ENCODE peak calls at places on chromosomes 3 and 15, in five cellular contexts. Z is GM12864, S is foreskin fibroblast, J is tibial nerve, O is PC-9. K is an unnamed sample.

GRCh38 chr15:85598718-85599398 is 195.9 kb downstream of the KLHL25 start:
- DNase-seq in Z (no peak), S (no peak), J (no peak), O (no peak), K (no peak)

GRCh38 chr3:65828706-65829105 is 210.0 kb downstream of the MAGI1 start:
- DNase-seq in Z (no peak), S (peak; percentile 42), J (no peak), O (no peak), K (no peak)

GRCh38 chr3:52062499-52062898 is 6.1 kb upstream of the DUSP7 start:
- DNase-seq in Z (peak; percentile 37), S (peak; percentile 92), J (no peak), O (peak; percentile 84), K (peak; percentile 69)

GRCh38 chr3:194687638-194688206 is 2.0 kb downstream of the FAM43A start:
- DNase-seq in Z (no peak), S (peak; percentile 82), J (peak; percentile 17), O (peak; percentile 69), K (peak; percentile 75)

GRCh38 chr3:135238201-135238600 is 443.1 kb downstream of the EPHB1 start:
- DNase-seq in Z (no peak), S (no peak), J (no peak), O (no peak), K (no peak)

GRCh38 chr3:109098245-109098644 is 19.7 kb downstream of the MORC1 start:
- DNase-seq in Z (no peak), S (no peak), J (no peak), O (no peak), K (no peak)

GRCh38 chr3:172138031-172138538 is 98.7 kb downstream of the FNDC3B start:
- DNase-seq in Z (no peak), S (peak; percentile 50), J (no peak), O (peak; percentile 61), K (no peak)

GRCh38 chr3:187039723-187040414 is 99.4 kb downstream of the RPL39L start:
- DNase-seq in Z (no peak), S (no peak), J (no peak), O (no peak), K (no peak)

DNA sequence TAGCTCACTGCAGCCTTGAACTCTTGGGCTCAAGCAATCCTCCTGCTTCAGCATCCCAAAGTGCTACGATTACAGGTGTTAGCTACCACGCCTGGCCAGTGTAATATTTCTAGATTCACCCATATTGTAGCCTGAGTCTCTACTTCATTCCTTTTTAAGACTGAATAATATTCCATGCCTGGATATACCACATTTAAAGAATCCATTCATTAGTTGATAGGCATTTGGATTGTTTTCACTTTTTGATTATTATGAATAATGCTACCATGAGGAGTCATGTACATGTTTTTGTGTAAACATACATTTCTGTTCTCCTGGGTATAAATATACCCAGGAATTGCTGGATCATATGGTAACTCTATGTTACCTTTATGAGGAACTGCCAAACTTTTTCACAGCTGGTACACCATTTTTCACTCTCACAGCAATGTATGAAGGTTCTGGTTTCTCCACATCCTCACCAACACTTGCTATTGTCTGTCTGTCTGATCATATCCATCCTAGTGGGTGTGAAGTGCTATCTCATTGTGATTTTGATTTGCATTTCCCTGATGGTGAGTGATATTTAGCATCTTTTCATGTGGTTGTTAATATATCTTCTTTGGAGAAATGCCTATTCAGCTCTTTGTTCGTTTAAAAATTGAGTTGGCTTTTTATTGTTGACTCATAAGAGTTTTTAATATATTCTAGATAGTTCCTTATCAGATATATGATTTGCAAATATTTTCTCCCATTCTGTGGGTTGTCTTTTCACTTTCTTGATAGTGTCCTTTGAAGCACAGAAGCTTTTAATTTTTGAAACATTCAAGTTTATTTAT is 32.6 kb downstream of the EEFSEC start:
- DNase-seq in Z (no peak), S (no peak), J (no peak), O (no peak), K (no peak)
- TF ChIP-seq CTCF in Z (no peak), S (no peak), J (no peak), O (no peak), K (no peak)

GRCh38 chr3:11140054-11140712 is 14.1 kb upstream of the HRH1 start:
- DNase-seq in Z (peak; percentile 15), S (no peak), J (peak; percentile 75), O (peak; percentile 79), K (peak; percentile 56)
- TF ChIP-seq CTCF in Z (no peak), S (no peak), J (peak; percentile 22), O (no peak), K (no peak)

GRCh38 chr15:33278816-33279612 is 31.8 kb upstream of the RYR3 start:
- DNase-seq in Z (no peak), S (peak; percentile 90), J (no peak), O (peak; percentile 83), K (no peak)
- TF ChIP-seq CTCF in Z (no peak), S (no peak), J (no peak), O (no peak), K (no peak)

GRCh38 chr15:96735621-96736020 is 405.1 kb downstream of the NR2F2 start:
- DNase-seq in Z (no peak), S (no peak), J (no peak), O (no peak), K (no peak)
- TF ChIP-seq CTCF in Z (no peak), S (no peak), J (no peak), O (no peak), K (no peak)